ENCODE peak calls at places on chromosomes 16 and 17, in four cellular contexts. One of them, this sample, is unnamed.

GRCh38 chr16:11142951-11143740 is 112.9 kb downstream of the SOCS1 start:
- DNase-seq in K562: no peak
- DNase-seq in HepG2: no peak
- DNase-seq in GM12878: no peak
- DNase-seq in this sample: no peak

GRCh38 chr16:54657058-54657708 is 273.5 kb upstream of the IRX5 start:
- DNase-seq in K562: no peak
- DNase-seq in GM12878: no peak
- DNase-seq in HepG2: no peak
- DNase-seq in this sample: no peak

GRCh38 chr17:62970617-62971016 is 4.6 kb downstream of the TANC2 start:
- DNase-seq in GM12878: no peak
- DNase-seq in K562: no peak
- DNase-seq in HepG2: no peak
- DNase-seq in this sample: no peak

GRCh38 chr17:18361837-18362380 is 1.4 kb downstream of the SHMT1 start:
- DNase-seq in HepG2: no peak
- DNase-seq in GM12878: no peak
- DNase-seq in K562: no peak
- DNase-seq in this sample: no peak

GRCh38 chr16:67530013-67530939 is 1.6 kb downstream of the RIPOR1 start:
- DNase-seq in HepG2: no peak
- DNase-seq in GM12878: no peak
- DNase-seq in K562: peak
- DNase-seq in this sample: peak

GRCh38 chr17:81509048-81509686 is 3.4 kb downstream of the ACTG1 start:
- DNase-seq in HepG2: peak
- DNase-seq in K562: no peak
- DNase-seq in GM12878: no peak
- DNase-seq in this sample: no peak

GRCh38 chr16:29834079-29834478 is 13.8 kb downstream of the MVP start:
- DNase-seq in HepG2: no peak
- DNase-seq in K562: no peak
- DNase-seq in GM12878: no peak
- DNase-seq in this sample: no peak

GRCh38 chr16:17395849-17396480 is 74.8 kb downstream of the XYLT1 start:
- DNase-seq in GM12878: no peak
- DNase-seq in K562: no peak
- DNase-seq in HepG2: no peak
- DNase-seq in this sample: no peak

GRCh38 chr16:14015948-14016347 is 55.2 kb upstream of the MRTFB start:
- DNase-seq in K562: no peak
- DNase-seq in GM12878: no peak
- DNase-seq in HepG2: no peak
- DNase-seq in this sample: no peak

GRCh38 chr16:24977673-24978065 is 37.5 kb downstream of the ARHGAP17 start:
- DNase-seq in K562: no peak
- DNase-seq in GM12878: no peak
- DNase-seq in HepG2: peak
- DNase-seq in this sample: no peak

GRCh38 chr17:81123052-81124048 is 42.0 kb upstream of the PVALEF start:
- DNase-seq in HepG2: no peak
- DNase-seq in K562: no peak
- DNase-seq in GM12878: no peak
- DNase-seq in this sample: no peak

GRCh38 chr17:19641687-19642372 is 6.7 kb upstream of the ALDH3A2 start:
- DNase-seq in K562: no peak
- DNase-seq in GM12878: no peak
- DNase-seq in HepG2: no peak
- DNase-seq in this sample: no peak

GRCh38 chr17:17792143-17792550 is 44.6 kb downstream of the SREBF1 start:
- DNase-seq in K562: no peak
- DNase-seq in GM12878: no peak
- DNase-seq in HepG2: no peak
- DNase-seq in this sample: no peak

GRCh38 chr17:82212331-82213250 is at the start of gene CCDC57:
- DNase-seq in K562: peak
- DNase-seq in GM12878: no peak
- DNase-seq in HepG2: peak
- DNase-seq in this sample: peak

GRCh38 chr17:17514993-17515920 is 19.1 kb upstream of the RASD1 start:
- DNase-seq in GM12878: no peak
- DNase-seq in K562: no peak
- DNase-seq in HepG2: no peak
- DNase-seq in this sample: peak

GRCh38 chr17:58321571-58322525 is 6.7 kb downstream of the TSPOAP1 start:
- DNase-seq in K562: no peak
- DNase-seq in HepG2: no peak
- DNase-seq in GM12878: no peak
- DNase-seq in this sample: no peak
- TF ChIP-seq NR2C2 in K562: no peak
- TF ChIP-seq NR2C2 in HepG2: no peak
- TF ChIP-seq NR2C2 in GM12878: no peak
- TF ChIP-seq NR2C2 in this sample: no peak

GRCh38 chr17:68803122-68803615 is 152.0 kb downstream of the ABCA8 start:
- DNase-seq in GM12878: no peak
- DNase-seq in K562: no peak
- DNase-seq in HepG2: no peak
- DNase-seq in this sample: no peak

GRCh38 chr17:68804777-68805176 is 150.4 kb downstream of the ABCA8 start:
- DNase-seq in GM12878: no peak
- DNase-seq in K562: no peak
- DNase-seq in HepG2: no peak
- DNase-seq in this sample: no peak

GRCh38 chr17:68809148-68809547 is 146.0 kb downstream of the ABCA8 start:
- DNase-seq in GM12878: no peak
- DNase-seq in HepG2: no peak
- DNase-seq in K562: no peak
- DNase-seq in this sample: no peak

GRCh38 chr17:68807998-68808772 is 147.0 kb downstream of the ABCA8 start:
- DNase-seq in HepG2: no peak
- DNase-seq in GM12878: no peak
- DNase-seq in K562: no peak
- DNase-seq in this sample: no peak

DNA sequence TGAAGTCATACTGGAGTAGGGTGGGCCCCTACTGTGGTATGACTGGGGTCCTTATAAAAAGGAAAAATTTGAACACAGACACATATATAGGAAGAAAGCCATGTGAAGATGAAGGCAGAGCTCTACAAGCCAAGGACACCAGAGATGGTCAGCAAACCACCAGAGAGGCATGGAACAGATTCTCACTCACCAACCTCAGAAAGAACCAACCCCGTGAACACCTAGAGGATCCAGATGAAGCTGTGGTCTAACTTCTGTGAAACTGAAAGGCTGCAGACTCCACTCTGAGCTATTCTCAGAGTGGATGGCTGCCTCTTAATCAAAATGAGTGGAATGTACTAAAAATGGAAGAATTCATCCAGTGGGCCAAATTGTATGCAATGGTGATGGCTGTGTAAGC is 149.6 kb downstream of the ABCA8 start:
- DNase-seq in K562: no peak
- DNase-seq in HepG2: no peak
- DNase-seq in GM12878: no peak
- DNase-seq in this sample: no peak
- TF ChIP-seq NR2C2 in K562: no peak
- TF ChIP-seq NR2C2 in HepG2: no peak
- TF ChIP-seq NR2C2 in GM12878: no peak
- TF ChIP-seq NR2C2 in this sample: no peak

GRCh38 chr17:77312786-77313599 is 172.2 kb downstream of the SEC14L1 start:
- DNase-seq in GM12878: no peak
- DNase-seq in K562: no peak
- DNase-seq in HepG2: peak
- DNase-seq in this sample: no peak
- TF ChIP-seq NR2C2 in GM12878: no peak
- TF ChIP-seq NR2C2 in K562: no peak
- TF ChIP-seq NR2C2 in HepG2: peak
- TF ChIP-seq NR2C2 in this sample: no peak

GRCh38 chr16:68901910-68902309 is 58.6 kb downstream of the TANGO6 start:
- DNase-seq in HepG2: no peak
- DNase-seq in GM12878: no peak
- DNase-seq in K562: no peak
- DNase-seq in this sample: no peak

GRCh38 chr16:68907297-68907999 is 64.1 kb downstream of the TANGO6 start:
- DNase-seq in GM12878: no peak
- DNase-seq in HepG2: peak
- DNase-seq in K562: no peak
- DNase-seq in this sample: no peak

GRCh38 chr16:68900009-68900408 is 56.7 kb downstream of the TANGO6 start:
- DNase-seq in HepG2: no peak
- DNase-seq in K562: no peak
- DNase-seq in GM12878: no peak
- DNase-seq in this sample: no peak

GRCh38 chr16:68898026-68898425 is 54.7 kb downstream of the TANGO6 start:
- DNase-seq in HepG2: no peak
- DNase-seq in GM12878: no peak
- DNase-seq in K562: no peak
- DNase-seq in this sample: no peak

DNA sequence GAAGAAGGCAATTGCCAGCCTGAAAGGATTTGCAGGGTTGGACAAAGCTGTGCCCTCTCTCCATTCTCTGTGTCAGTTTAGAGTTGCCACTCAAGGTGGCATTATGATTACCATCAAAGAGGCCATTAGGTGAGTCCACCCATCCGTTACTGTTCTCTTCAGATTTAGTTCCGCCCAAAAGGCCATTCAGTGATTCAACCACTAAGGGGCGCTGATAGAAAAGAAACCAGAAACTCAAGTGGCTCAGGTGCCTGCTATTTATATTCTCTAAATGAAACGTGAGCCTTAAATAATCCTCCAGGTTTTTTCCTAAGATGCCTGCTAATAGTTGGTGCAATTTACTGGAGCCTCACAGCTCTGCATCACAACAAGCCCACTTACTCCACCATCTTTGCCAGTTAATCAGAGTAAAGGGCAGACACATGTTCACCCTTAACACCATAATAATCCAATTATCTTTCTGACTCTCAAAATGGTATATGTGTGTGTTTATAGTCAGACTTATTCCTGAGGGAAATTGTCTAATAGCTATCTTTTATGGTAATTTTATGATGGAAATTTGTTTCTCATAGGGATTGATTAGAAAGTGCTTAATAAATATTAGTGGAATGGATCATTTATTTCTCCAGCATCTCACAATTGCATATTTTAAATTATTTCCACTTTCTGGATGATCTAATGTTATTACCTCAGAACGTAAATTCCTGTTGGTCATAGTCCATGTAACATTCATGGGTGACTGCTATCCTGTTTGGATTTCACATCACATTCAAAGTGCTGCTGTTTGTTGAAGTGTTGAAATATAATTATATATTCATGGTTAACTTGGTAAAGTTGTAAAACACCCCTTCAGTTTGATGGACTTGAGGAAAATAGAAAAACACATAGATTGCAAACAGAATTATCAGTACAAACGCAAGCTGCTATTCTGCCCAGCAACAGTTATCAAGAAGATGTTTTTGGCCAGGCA is 59.3 kb downstream of the TANGO6 start:
- DNase-seq in HepG2: peak
- DNase-seq in GM12878: no peak
- DNase-seq in K562: peak
- DNase-seq in this sample: peak
- TF ChIP-seq NR2C2 in HepG2: no peak
- TF ChIP-seq NR2C2 in GM12878: no peak
- TF ChIP-seq NR2C2 in K562: no peak
- TF ChIP-seq NR2C2 in this sample: no peak

GRCh38 chr16:69114976-69115355 is 9.5 kb downstream of the HAS3 start:
- DNase-seq in HepG2: no peak
- DNase-seq in K562: no peak
- DNase-seq in GM12878: no peak
- DNase-seq in this sample: peak
- TF ChIP-seq NR2C2 in HepG2: no peak
- TF ChIP-seq NR2C2 in K562: no peak
- TF ChIP-seq NR2C2 in GM12878: no peak
- TF ChIP-seq NR2C2 in this sample: no peak